ENCODE peak calls at places on chromosome 19, in ten cellular contexts. V is epithelial cell of esophagus, D is thoracic aorta, O is HCT116, C is WERI-Rb-1, U is fibroblast of lung, F is fibroblast of mammary gland, E is AG04450, L is AG10803, N is cardiac muscle cell. Z is an unnamed sample.

GRCh38 chr19:41850381-41850780 is 5.5 kb downstream of the DMRTC2 start:
- DNase-seq in U (no peak), O (no peak), E (no peak), F (no peak), V (no peak), D (no peak), N (no peak), L (no peak), C (no peak), Z (no peak)

GRCh38 chr19:49213791-49214190 is 56.2 kb downstream of the TRPM4 start:
- DNase-seq in C (no peak), L (no peak), U (no peak), F (no peak), E (no peak), D (no peak), O (no peak), N (no peak), V (no peak), Z (no peak)

GRCh38 chr19:29565171-29565570 is 39.4 kb downstream of the VSTM2B start:
- DNase-seq in D (no peak), U (no peak), V (no peak), L (no peak), E (no peak), N (no peak), C (no peak), O (no peak), F (no peak), Z (no peak)

GRCh38 chr19:50252111-50252886 is 48.9 kb downstream of the MYH14 start:
- DNase-seq in O (no peak), N (no peak), U (peak; percentile 3), L (no peak), F (peak; percentile 29), E (no peak), V (no peak), D (no peak), C (peak; percentile 35), Z (peak; percentile 32)

GRCh38 chr19:42076375-42076944 is 494 bp downstream of the ZNF574 start:
- DNase-seq in D (no peak), L (no peak), N (no peak), C (peak; percentile 49), U (no peak), O (no peak), E (no peak), F (no peak), V (no peak), Z (no peak)

GRCh38 chr19:12859546-12859945 is 21.2 kb downstream of the MAST1 start:
- DNase-seq in N (no peak), E (no peak), O (no peak), C (peak; percentile 60), F (no peak), V (no peak), L (no peak), U (no peak), D (no peak), Z (no peak)

GRCh38 chr19:36973844-36974195 is 57.7 kb downstream of the ZNF568 start:
- DNase-seq in F (no peak), N (no peak), V (no peak), O (no peak), C (no peak), E (no peak), L (no peak), U (no peak), D (no peak), Z (no peak)

GRCh38 chr19:5141278-5141925 is 172.5 kb downstream of the KDM4B start:
- DNase-seq in C (no peak), U (peak; percentile 92), O (no peak), D (no peak), V (peak; percentile 70), N (no peak), L (no peak), F (peak; percentile 76), E (no peak), Z (peak; percentile 31)

GRCh38 chr19:738509-739128 is 12.3 kb upstream of the MISP start:
- DNase-seq in V (no peak), D (no peak), U (no peak), E (no peak), C (no peak), N (no peak), F (no peak), O (no peak), L (no peak), Z (no peak)

GRCh38 chr19:739998-740715 is 10.8 kb upstream of the MISP start:
- DNase-seq in V (no peak), E (no peak), U (no peak), F (no peak), D (no peak), O (no peak), C (no peak), L (no peak), N (no peak), Z (no peak)

GRCh38 chr19:742540-743075 is 8.3 kb upstream of the MISP start:
- DNase-seq in O (no peak), U (no peak), D (no peak), C (no peak), L (no peak), E (no peak), V (no peak), F (no peak), N (no peak), Z (no peak)

GRCh38 chr19:743168-743687 is 7.7 kb upstream of the MISP start:
- DNase-seq in V (no peak), D (no peak), E (no peak), N (no peak), L (no peak), C (no peak), O (no peak), F (no peak), U (no peak), Z (no peak)

DNA sequence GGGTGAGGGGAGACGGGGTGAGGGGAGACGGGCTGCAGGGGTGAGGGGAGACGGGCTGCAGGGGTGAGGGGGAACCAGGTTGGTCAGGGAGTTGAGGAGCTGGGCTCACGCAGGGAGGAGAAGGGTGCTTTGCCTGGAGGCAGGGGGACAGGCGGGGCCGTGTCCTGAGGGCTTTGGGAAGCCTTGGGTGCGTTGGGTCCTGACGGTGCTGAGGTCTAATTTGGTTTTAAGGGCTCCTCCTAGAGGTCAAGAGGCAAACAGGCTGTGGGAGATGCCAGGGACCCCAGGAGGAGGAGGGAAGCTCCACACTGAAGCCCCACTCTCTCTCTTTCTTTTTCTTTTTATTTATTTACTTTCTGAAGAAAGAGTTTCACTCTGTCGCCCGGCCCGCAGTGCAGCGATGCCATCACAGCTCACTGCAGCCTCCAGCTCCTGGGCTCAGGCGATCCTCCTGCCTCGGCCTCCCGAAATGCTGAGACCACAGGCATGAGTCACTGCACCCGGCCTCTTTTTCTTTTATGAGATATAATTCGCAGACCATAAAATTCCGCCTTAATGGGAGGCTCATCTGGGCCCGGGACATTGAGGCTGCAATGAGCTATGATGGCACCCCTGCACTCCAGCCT is 9.3 kb upstream of the MISP start:
- DNase-seq in V (no peak), U (no peak), L (no peak), N (peak; percentile 33), F (no peak), D (no peak), E (no peak), C (peak; percentile 37), O (no peak), Z (no peak)
- TF ChIP-seq CTCF in V (no peak), U (no peak), L (peak; percentile 17), N (no peak), F (no peak), D (no peak), E (peak; percentile 14), C (peak; percentile 57), O (no peak), Z (peak; percentile 26)

GRCh38 chr19:455851-456546 is 4.8 kb downstream of the SHC2 start:
- DNase-seq in D (no peak), U (no peak), N (no peak), L (no peak), V (no peak), F (no peak), E (no peak), O (no peak), C (no peak), Z (no peak)
- H3K4me3 ChIP-seq in D (no peak overlapping the region), U (no peak overlapping the region), N (no peak overlapping the region), L (no peak overlapping the region), V (no peak overlapping the region), F (no peak overlapping the region), E (no peak overlapping the region), O (no peak overlapping the region), C (no peak overlapping the region), Z (no peak overlapping the region)

GRCh38 chr19:30646806-30647205 is 274.6 kb downstream of the ZNF536 start:
- DNase-seq in C (no peak), D (no peak), E (no peak), O (no peak), L (no peak), U (no peak), F (no peak), N (no peak), V (no peak), Z (no peak)

GRCh38 chr19:30647891-30648290 is 275.7 kb downstream of the ZNF536 start:
- DNase-seq in E (no peak), F (no peak), U (no peak), O (no peak), N (no peak), V (no peak), C (no peak), D (no peak), L (no peak), Z (no peak)

GRCh38 chr19:30649934-30650614 is 277.9 kb downstream of the ZNF536 start:
- DNase-seq in C (peak; percentile 55), D (no peak), N (peak; percentile 59), V (peak; percentile 54), L (peak; percentile 68), E (no peak), F (peak; percentile 58), O (peak; percentile 46), U (peak; percentile 31), Z (peak; percentile 61)

GRCh38 chr19:30649149-30649548 is 277.0 kb downstream of the ZNF536 start:
- DNase-seq in D (no peak), C (no peak), N (no peak), O (no peak), L (no peak), U (no peak), F (no peak), V (no peak), E (no peak), Z (no peak)

GRCh38 chr19:30648321-30648720 is 276.1 kb downstream of the ZNF536 start:
- DNase-seq in O (no peak), V (no peak), U (no peak), L (peak; percentile 56), N (no peak), E (no peak), D (no peak), C (peak; percentile 39), F (no peak), Z (no peak)
- TF ChIP-seq CTCF in O (no peak), V (no peak), U (no peak), L (peak; percentile 47), N (no peak), E (no peak), D (no peak), C (peak; percentile 62), F (no peak), Z (no peak)

GRCh38 chr19:3669616-3670257 is 30.5 kb downstream of the PIP5K1C start:
- DNase-seq in O (no peak), L (no peak), U (no peak), D (no peak), E (no peak), F (no peak), C (no peak), N (no peak), V (no peak), Z (no peak)

GRCh38 chr19:3671680-3672574 is 28.3 kb downstream of the PIP5K1C start:
- DNase-seq in V (no peak), L (no peak), U (peak; percentile 42), O (no peak), C (no peak), D (no peak), E (no peak), N (no peak), F (peak; percentile 53), Z (peak; percentile 45)

GRCh38 chr19:3672575-3672948 is 27.7 kb downstream of the PIP5K1C start:
- DNase-seq in U (no peak), C (no peak), V (no peak), D (no peak), L (no peak), O (no peak), F (no peak), N (no peak), E (no peak), Z (no peak)

GRCh38 chr19:3670258-3670795 is 29.9 kb downstream of the PIP5K1C start:
- DNase-seq in U (peak; percentile 90), O (no peak), N (no peak), C (peak; percentile 82), L (peak; percentile 87), E (peak; percentile 73), F (peak; percentile 95), V (no peak), D (peak; percentile 76), Z (peak; percentile 97)

GRCh38 chr19:3670796-3671679 is 29.2 kb downstream of the PIP5K1C start:
- DNase-seq in E (peak; percentile 13), V (no peak), D (peak; percentile 74), N (no peak), C (no peak), O (no peak), L (peak; percentile 64), F (peak; percentile 80), U (peak; percentile 70), Z (peak; percentile 89)
- H3K4me3 ChIP-seq in E (peak overlapping the region; percentile 29), V (no peak overlapping the region), D (peak overlapping the region; percentile 68), N (no peak overlapping the region), C (no peak overlapping the region), O (no peak overlapping the region), L (peak overlapping the region; percentile 43), F (peak overlapping the region; percentile 3), U (no peak overlapping the region), Z (peak overlapping the region; percentile 31)

Z was measured in fibroblast of pulmonary artery.